ENCODE peak calls at places on chromosomes 12 and 14, in nine cellular contexts. H, X, D, M, O, G, S, I and N are unnamed samples.

GRCh38 chr12:99611117-99611516 is 36.4 kb upstream of the GARIN6 start:
- DNase-seq in H (no peak), X (no peak), D (peak), M (no peak), O (no peak), G (peak), S (peak), I (no peak), N (peak)

GRCh38 chr12:6533653-6534157 is 612 bp upstream of the GAPDH start:
- DNase-seq in H (peak), X (peak), D (peak), M (peak), O (peak), G (peak), S (peak), I (no peak), N (peak)

GRCh38 chr14:92646952-92647461 is 101.4 kb downstream of the LGMN start:
- DNase-seq in H (peak), X (no peak), D (peak), M (no peak), O (no peak), G (peak), S (peak), I (peak), N (peak)

GRCh38 chr14:79473676-79474075 is 737.6 kb downstream of the DIO2 start:
- DNase-seq in H (no peak), X (no peak), D (no peak), M (no peak), O (no peak), G (no peak), S (no peak), I (no peak), N (no peak)

GRCh38 chr14:87149583-87150354 is 843.2 kb downstream of the GALC start:
- DNase-seq in H (no peak), X (peak), D (peak), M (no peak), O (no peak), G (peak), S (no peak), I (peak), N (peak)

GRCh38 chr14:75822522-75823288 is 159.1 kb downstream of the TGFB3 start:
- DNase-seq in H (no peak), X (no peak), D (no peak), M (no peak), O (no peak), G (peak), S (peak), I (peak), N (peak)

GRCh38 chr14:101457177-101457935 is 103.9 kb upstream of the DIO3 start:
- DNase-seq in H (no peak), X (no peak), D (no peak), M (no peak), O (no peak), G (no peak), S (no peak), I (no peak), N (no peak)

GRCh38 chr14:49886523-49886922 is 6.4 kb upstream of the ARF6 start:
- DNase-seq in H (no peak), X (no peak), D (no peak), M (no peak), O (no peak), G (no peak), S (no peak), I (no peak), N (no peak)

GRCh38 chr12:31849090-31849687 is 110.0 kb upstream of the RESF1 start:
- DNase-seq in H (no peak), X (no peak), D (no peak), M (no peak), O (peak), G (peak), S (peak), I (peak), N (no peak)

GRCh38 chr12:9404469-9405260 is 196.5 kb upstream of the PZP start:
- DNase-seq in H (no peak), X (peak), D (no peak), M (no peak), O (no peak), G (no peak), S (no peak), I (no peak), N (peak)

GRCh38 chr14:102502571-102502970 is 7.0 kb downstream of the ANKRD9 start:
- DNase-seq in H (no peak), X (no peak), D (no peak), M (no peak), O (no peak), G (no peak), S (no peak), I (no peak), N (no peak)

GRCh38 chr12:118689793-118690192 is 291.5 kb upstream of the SRRM4 start:
- DNase-seq in H (no peak), X (no peak), D (no peak), M (no peak), O (no peak), G (no peak), S (no peak), I (no peak), N (no peak)

GRCh38 chr14:95505030-95505589 is 11.3 kb downstream of the SYNE3 start:
- DNase-seq in H (no peak), X (no peak), D (no peak), M (no peak), O (no peak), G (no peak), S (no peak), I (no peak), N (no peak)

GRCh38 chr12:22588817-22589216 is 36.2 kb upstream of the ETNK1 start:
- DNase-seq in H (no peak), X (no peak), D (no peak), M (peak), O (no peak), G (no peak), S (no peak), I (peak), N (peak)

GRCh38 chr14:102927346-102927877 is 4.9 kb downstream of the AMN start:
- DNase-seq in H (no peak), X (no peak), D (no peak), M (no peak), O (no peak), G (no peak), S (peak), I (no peak), N (no peak)

GRCh38 chr12:16358896-16359295 is 11.5 kb downstream of the MGST1 start:
- DNase-seq in H (no peak), X (no peak), D (no peak), M (no peak), O (no peak), G (peak), S (no peak), I (no peak), N (peak)

GRCh38 chr12:27246141-27246540 is 2.1 kb downstream of the STK38L start:
- DNase-seq in H (no peak), X (no peak), D (no peak), M (no peak), O (no peak), G (no peak), S (no peak), I (no peak), N (no peak)

GRCh38 chr12:26696048-26696612 is 136.9 kb downstream of the ITPR2 start:
- DNase-seq in H (no peak), X (no peak), D (no peak), M (no peak), O (peak), G (no peak), S (no peak), I (no peak), N (no peak)

GRCh38 chr12:78414071-78414470 is 450.5 kb upstream of the SYT1 start:
- DNase-seq in H (no peak), X (no peak), D (no peak), M (no peak), O (no peak), G (no peak), S (no peak), I (no peak), N (no peak)

GRCh38 chr14:47585447-47585846 is 90.0 kb downstream of the MDGA2 start:
- DNase-seq in H (no peak), X (no peak), D (no peak), M (no peak), O (no peak), G (no peak), S (no peak), I (no peak), N (no peak)

GRCh38 chr12:56931474-56931978 is 2.7 kb downstream of the SDR9C7 start:
- DNase-seq in H (peak), X (no peak), D (peak), M (peak), O (peak), G (peak), S (peak), I (peak), N (peak)

GRCh38 chr14:67738740-67739504 is 37.2 kb downstream of the RDH12 start:
- DNase-seq in H (no peak), X (no peak), D (peak), M (peak), O (peak), G (peak), S (peak), I (peak), N (peak)

DNA sequence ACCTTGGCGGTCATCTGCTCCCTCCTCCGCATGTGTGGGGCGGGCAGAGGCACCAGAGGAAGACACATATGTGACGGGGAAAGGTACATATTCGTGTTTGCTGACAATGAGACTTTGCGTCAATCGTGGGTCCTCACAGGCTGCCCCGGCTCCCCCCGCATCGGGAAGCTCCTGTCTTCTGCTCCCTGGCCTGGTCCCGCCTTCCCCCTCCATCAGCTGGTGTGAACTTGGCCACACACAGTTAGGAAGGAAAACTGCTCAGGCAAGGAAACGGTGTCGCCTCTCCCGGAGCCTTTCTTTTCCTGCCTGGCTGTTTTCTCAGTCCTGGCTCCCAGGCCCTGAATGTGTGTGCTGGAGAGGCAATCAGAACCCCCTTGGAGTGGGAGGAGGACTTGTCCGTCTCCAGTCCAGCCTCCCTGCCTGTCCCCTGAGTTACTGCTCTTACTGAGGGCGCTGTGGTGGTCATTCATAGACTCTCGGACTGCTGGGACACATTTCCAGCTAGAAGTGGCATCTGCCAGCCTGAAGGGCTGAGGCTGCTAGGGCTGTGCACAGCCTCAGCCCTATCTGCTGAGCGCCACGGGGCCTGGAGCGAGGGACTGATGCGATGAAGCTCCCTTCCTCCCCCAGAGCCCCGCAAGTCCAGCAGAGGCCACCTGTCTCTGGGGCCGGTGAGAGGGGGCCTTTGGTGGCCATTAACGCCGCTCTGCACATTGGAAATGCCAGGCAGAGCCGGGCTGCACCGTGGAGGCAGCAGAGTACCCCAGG is 44.2 kb upstream of the TSPAN9 start:
- DNase-seq in H (peak), X (peak), D (no peak), M (no peak), O (no peak), G (no peak), S (no peak), I (no peak), N (no peak)
- H3K9ac ChIP-seq in H (no peak), X (no peak), D (no peak), M (no peak), O (no peak), G (no peak), S (no peak), I (no peak), N (no peak)

GRCh38 chr12:80763874-80764273 is 47.2 kb downstream of the MYF5 start:
- DNase-seq in H (peak), X (peak), D (peak), M (peak), O (peak), G (peak), S (peak), I (peak), N (peak)
- H3K9ac ChIP-seq in H (no peak), X (no peak), D (no peak), M (no peak), O (no peak), G (no peak), S (no peak), I (no peak), N (no peak)

GRCh38 chr12:107634530-107634929 is 51.1 kb upstream of the PWP1 start:
- DNase-seq in H (no peak), X (peak), D (no peak), M (no peak), O (no peak), G (peak), S (peak), I (no peak), N (no peak)
- H3K9ac ChIP-seq in H (no peak), X (no peak), D (no peak), M (no peak), O (no peak), G (no peak), S (no peak), I (no peak), N (no peak)

DNA sequence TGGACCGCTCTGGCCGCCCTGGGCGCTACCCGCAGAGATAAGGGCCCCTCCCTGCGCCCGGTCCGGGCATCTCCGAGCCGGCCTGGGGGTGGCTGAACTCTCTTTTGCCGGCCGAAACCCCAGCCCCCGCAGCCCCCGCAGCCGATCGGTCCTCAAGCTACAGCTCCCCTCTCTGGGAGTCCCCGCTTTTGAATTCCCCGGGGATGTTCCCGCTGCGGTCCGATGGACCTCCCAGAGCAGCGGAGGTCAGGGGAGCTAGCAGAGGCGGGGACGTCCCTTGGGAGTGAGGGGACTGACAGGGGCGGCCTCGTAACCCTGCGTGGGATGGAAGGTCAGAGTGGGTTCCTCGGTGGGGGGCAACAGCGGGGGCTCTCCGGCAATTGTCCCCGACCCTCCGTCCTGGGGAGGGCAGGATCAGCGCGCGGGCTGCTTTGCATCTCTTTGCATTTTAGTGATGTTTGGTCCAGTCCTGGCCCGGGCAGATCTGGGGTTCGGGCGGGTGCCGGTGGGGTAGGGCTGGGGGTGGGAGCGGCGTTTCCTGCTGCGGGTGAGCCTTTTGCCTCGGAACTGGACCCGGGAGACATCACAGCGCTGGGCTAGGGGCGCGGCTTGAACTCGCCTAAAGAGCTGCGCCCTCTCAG is at the start of gene CRIP1:
- DNase-seq in H (no peak), X (no peak), D (peak), M (no peak), O (no peak), G (no peak), S (no peak), I (no peak), N (no peak)
- H3K9ac ChIP-seq in H (no peak), X (no peak), D (no peak), M (peak), O (no peak), G (peak), S (peak), I (no peak), N (peak)

GRCh38 chr12:101697930-101698781 is 716 bp downstream of the CHPT1 start:
- DNase-seq in H (peak), X (peak), D (peak), M (peak), O (peak), G (peak), S (peak), I (peak), N (peak)

GRCh38 chr12:101697197-101697929 is at the start of gene CHPT1:
- DNase-seq in H (peak), X (peak), D (peak), M (peak), O (peak), G (peak), S (peak), I (peak), N (peak)

GRCh38 chr12:101698782-101699347 is 1.4 kb downstream of the CHPT1 start:
- DNase-seq in H (no peak), X (no peak), D (no peak), M (no peak), O (peak), G (peak), S (peak), I (no peak), N (peak)

GRCh38 chr12:101695698-101696097 is 1.7 kb upstream of the CHPT1 start:
- DNase-seq in H (no peak), X (no peak), D (peak), M (peak), O (no peak), G (peak), S (peak), I (peak), N (peak)

DNA sequence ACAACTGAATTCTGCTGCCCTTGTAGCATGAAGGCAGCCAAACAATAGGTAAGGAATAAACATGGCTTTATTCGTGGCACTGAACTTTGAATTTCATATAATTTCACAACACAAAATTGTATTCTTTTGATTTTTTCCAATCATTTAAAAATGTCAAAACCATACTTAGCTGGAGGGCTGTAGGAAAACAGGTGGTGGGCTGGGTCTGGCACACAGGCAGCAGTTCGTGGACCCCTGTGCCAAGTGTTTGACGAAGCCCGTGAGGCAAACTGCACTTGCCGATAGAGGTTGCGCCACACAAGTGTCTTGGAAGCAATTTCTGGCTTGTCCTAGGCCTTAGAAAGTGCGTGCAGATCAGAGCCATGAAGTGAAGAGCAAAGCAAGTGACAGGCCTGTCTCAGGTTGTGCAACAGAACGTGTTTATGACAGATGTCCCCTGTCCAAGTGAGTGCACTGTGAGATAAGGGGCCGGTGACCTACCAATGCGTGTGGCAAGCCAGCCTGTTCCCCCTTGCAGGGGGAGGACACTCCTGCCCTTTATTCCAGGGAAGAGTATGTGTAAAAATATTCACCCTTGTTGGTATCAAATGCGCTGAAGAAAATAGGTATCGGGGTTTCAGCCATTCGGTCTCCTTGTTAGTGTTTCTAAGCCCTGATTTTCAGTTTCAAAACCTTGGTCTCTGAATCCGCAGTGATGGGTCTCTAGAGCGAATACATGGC is 803 bp upstream of the CHPT1 start:
- DNase-seq in H (no peak), X (no peak), D (peak), M (peak), O (peak), G (no peak), S (peak), I (no peak), N (peak)
- H3K9ac ChIP-seq in H (peak), X (peak), D (no peak), M (peak), O (peak), G (peak), S (peak), I (no peak), N (peak)